ENCODE peak calls at places on chromosomes 11 and 22, in five cellular contexts. Q is mesenchymal stem cell, T is IMR-90, N is neuronal stem cell, D is H1. R is an unnamed sample. For H3K36me3, the result is how much of the 10 kb centered on the place peaks cover.

GRCh38 chr11:82507288-82507687 is 226.4 kb downstream of the FAM181B start:
- DNase-seq in Q (no peak), T (no peak), N (no peak), D (no peak), R (peak)

GRCh38 chr22:33329398-33329797 is 271.2 kb upstream of the SYN3 start:
- DNase-seq in Q (no peak), T (no peak), N (no peak), D (no peak), R (no peak)

GRCh38 chr11:62905286-62905685 is 15.9 kb downstream of the CHRM1 start:
- DNase-seq in Q (peak), T (no peak), N (no peak), D (no peak), R (no peak)

GRCh38 chr22:40560551-40560950 is 76.0 kb downstream of the MRTFA start:
- DNase-seq in Q (no peak), T (peak), N (no peak), D (no peak), R (no peak)

GRCh38 chr22:43857367-43857766 is 4.9 kb downstream of the SULT4A1 start:
- DNase-seq in Q (no peak), T (no peak), N (no peak), D (no peak), R (no peak)

GRCh38 chr11:116986521-116987105 is 111.6 kb downstream of the SIK3 start:
- DNase-seq in Q (peak), T (peak), N (no peak), D (no peak), R (no peak)

GRCh38 chr11:45078236-45079074 is 68.0 kb upstream of the PRDM11 start:
- DNase-seq in Q (peak), T (no peak), N (no peak), D (no peak), R (no peak)

GRCh38 chr11:128720522-128720985 is 26.7 kb downstream of the FLI1 start:
- DNase-seq in Q (peak), T (no peak), N (peak), D (peak), R (no peak)

GRCh38 chr22:21672107-21672629 is 6.4 kb downstream of the PPIL2 start:
- DNase-seq in Q (no peak), T (no peak), N (no peak), D (no peak), R (peak)

GRCh38 chr11:75212463-75212862 is 28.1 kb upstream of the TPBGL start:
- DNase-seq in Q (no peak), T (no peak), N (no peak), D (no peak), R (no peak)

GRCh38 chr22:39502109-39502788 is at the start of gene MIEF1:
- DNase-seq in Q (peak), T (peak), N (peak), D (peak), R (peak)

GRCh38 chr22:26606611-26607010 is 11.2 kb downstream of the CRYBB1 start:
- DNase-seq in Q (peak), T (peak), N (no peak), D (no peak), R (no peak)

GRCh38 chr11:65560555-65561418 is 2.6 kb upstream of the LTBP3 start:
- DNase-seq in Q (peak), T (peak), N (no peak), D (peak), R (peak)

GRCh38 chr11:73268671-73269271 is 3.4 kb upstream of the P2RY6 start:
- DNase-seq in Q (no peak), T (no peak), N (no peak), D (no peak), R (no peak)

GRCh38 chr22:32564170-32565001 is 89.8 kb downstream of the FBXO7 start:
- DNase-seq in Q (peak), T (peak), N (no peak), D (no peak), R (no peak)

GRCh38 chr11:65903068-65903481 is 2.9 kb upstream of the FOSL1 start:
- DNase-seq in Q (peak), T (peak), N (no peak), D (no peak), R (peak)

GRCh38 chr11:81224396-81224795 is 1509.3 kb downstream of the FAM181B start:
- DNase-seq in Q (no peak), T (no peak), N (no peak), D (no peak), R (no peak)

GRCh38 chr22:48135641-48136040 is 1373.2 kb downstream of the TBC1D22A start:
- DNase-seq in Q (no peak), T (no peak), N (no peak), D (no peak), R (no peak)

GRCh38 chr11:129323896-129324522 is 51.6 kb upstream of the BARX2 start:
- DNase-seq in Q (peak), T (peak), N (no peak), D (peak), R (no peak)

GRCh38 chr22:40247976-40248375 is 70.3 kb downstream of the TNRC6B start:
- DNase-seq in Q (no peak), T (no peak), N (no peak), D (no peak), R (no peak)

GRCh38 chr22:50505776-50506610 is 1.5 kb downstream of the LMF2 start:
- DNase-seq in Q (no peak), T (no peak), N (no peak), D (no peak), R (no peak)

GRCh38 chr11:122756417-122756816 is 81.9 kb upstream of the CRTAM start:
- DNase-seq in Q (no peak), T (no peak), N (no peak), D (no peak), R (peak)

GRCh38 chr11:102882389-102883024 is 7.7 kb upstream of the MMP12 start:
- DNase-seq in Q (peak), T (peak), N (no peak), D (no peak), R (no peak)

DNA sequence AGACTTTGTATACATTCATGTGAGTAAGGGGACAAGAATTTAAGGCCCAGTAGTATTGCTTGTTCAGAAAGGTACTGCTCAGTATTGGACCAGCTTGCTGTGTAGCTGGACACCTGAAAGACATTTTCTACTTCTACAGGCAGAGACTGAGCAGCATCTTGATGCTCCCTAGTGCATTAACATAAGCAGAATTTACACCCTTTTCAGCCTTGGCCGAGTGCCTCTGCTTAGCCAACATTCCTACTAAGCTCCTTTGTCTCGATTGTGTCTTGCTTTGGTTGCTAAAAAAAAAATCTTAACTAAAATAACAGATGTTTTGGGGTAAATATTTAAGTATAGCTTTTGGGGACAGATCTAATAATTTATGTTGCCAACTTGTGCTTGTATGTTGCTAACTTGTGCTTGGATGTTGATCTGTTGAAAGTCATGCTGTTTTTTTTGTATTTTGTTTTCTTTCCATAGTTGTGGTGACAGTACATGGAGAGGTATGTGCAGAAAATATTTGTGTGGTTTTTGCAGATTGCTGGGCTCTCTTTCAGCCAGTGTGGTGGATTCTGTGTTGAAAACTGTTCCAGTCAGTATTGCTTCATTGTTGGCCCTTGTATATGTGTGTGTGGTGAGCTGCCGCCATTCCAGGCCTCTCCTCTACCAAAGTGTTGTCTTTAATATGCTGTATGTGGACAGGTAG is 3.7 kb downstream of the PTS start:
- DNase-seq in Q (peak), T (peak), N (no peak), D (no peak), R (no peak)
- H3K4ac ChIP-seq in Q (no peak), T (peak), N (no peak), D (no peak), R (no peak)

DNA sequence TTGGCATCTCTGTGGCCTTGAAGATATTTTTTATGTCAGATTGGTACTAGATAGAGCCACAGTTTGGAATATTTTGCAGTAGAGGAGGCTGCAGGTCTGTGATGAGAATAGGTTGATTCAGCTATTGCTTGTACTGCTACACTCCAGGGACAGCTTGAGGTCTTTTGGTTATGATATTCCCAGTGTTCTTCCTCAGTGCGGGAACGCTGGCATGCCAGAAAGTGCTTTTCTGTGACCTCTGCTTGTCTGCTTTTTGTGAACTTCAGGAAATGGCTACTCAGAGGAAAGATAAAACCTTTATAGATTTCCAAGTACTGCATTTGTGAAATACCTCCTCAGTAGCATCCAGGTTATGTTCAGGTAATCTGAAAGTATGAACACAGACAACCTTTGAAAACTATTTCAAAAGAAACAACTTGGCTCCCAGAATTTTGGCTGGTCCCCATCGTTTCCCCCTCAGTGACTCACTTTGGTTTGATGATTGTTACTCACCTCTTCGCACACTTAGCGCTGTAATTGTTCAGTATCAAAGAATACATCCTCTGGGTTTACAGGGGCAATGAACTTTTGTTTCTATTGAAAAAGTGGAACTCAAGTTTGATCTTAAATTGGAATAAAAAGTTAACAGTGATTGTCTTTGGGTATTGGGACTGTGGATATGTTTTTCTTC is 191.4 kb downstream of the HIPK3 start:
- DNase-seq in Q (no peak), T (peak), N (no peak), D (no peak), R (no peak)
- H3K36me3 ChIP-seq in Q (under half), T (under half), N (under half), D (under half), R (under half)

GRCh38 chr22:37982938-37983859 is 1.2 kb downstream of the SOX10 start:
- DNase-seq in Q (no peak), T (no peak), N (no peak), D (peak), R (peak)

GRCh38 chr22:37981282-37982011 is 2.9 kb downstream of the SOX10 start:
- DNase-seq in Q (no peak), T (no peak), N (no peak), D (no peak), R (no peak)

GRCh38 chr22:37982151-37982838 is 2.1 kb downstream of the SOX10 start:
- DNase-seq in Q (no peak), T (no peak), N (no peak), D (no peak), R (no peak)

GRCh38 chr22:37976547-37976946 is 7.8 kb downstream of the SOX10 start:
- DNase-seq in Q (no peak), T (no peak), N (no peak), D (no peak), R (no peak)

DNA sequence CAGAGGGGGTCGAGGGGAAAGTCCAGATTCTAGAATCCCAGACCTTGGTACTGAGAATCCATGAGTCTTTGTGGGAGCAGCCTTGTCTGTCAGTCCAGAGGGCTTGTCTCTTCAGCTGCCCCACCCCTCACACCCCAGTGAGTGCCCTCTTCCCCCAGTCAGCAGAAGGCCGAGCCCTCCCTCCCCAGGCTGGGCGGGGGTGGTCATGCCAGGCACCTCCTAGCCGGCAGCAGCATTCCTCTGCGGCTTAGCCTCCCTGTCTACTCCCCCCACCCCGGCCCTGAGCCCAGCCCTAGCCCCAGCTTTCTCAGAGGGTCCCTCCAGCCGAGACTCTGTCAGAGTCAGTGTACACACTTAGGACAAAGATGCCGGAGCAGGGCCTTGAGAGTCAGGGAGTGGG is 4.6 kb downstream of the SOX10 start:
- DNase-seq in Q (no peak), T (no peak), N (no peak), D (no peak), R (peak)
- H3K4me3 ChIP-seq in Q (no peak), T (no peak), N (no peak), D (no peak), R (no peak)

DNA sequence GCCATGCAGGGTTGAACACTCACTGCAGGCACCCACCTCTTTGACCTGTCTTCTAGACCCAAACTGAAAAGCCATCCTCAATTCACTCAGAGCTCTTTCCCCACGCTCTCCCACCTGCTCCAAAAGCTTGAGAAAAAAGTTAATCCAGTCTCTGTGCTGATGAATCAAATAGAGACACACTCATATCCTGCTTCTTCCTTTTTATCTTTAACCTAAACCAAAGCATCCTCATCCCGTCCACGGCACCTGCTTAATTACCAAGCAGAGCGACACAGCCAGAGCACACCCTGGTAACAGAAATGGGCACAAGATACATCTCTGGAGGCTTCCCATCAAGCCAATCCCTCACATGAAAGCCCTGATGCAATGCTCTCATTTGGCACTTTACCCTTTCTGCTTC is 102.6 kb downstream of the PLEKHA7 start:
- DNase-seq in Q (no peak), T (no peak), N (no peak), D (no peak), R (no peak)
- H3K4ac ChIP-seq in Q (no peak), T (no peak), N (no peak), D (no peak), R (no peak)

DNA sequence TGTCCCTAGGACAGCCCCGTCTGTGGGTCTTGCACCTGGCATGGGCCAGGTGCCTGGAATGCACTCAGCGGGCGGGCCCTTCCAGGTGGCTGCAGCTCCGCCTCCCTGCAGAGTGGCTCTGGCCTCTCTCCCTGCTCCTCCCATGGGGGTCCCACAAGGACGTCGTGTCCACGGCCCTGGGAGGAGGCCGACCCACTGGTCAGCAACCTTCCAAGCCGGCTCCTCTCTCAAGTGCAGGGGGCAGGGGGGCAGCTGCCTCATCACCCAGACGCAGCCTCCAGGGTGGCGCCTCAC is 41.9 kb downstream of the CERK start:
- DNase-seq in Q (no peak), T (no peak), N (no peak), D (no peak), R (no peak)
- H3K36me3 ChIP-seq in Q (half or more), T (half or more), N (half or more), D (under half), R (under half)

DNA sequence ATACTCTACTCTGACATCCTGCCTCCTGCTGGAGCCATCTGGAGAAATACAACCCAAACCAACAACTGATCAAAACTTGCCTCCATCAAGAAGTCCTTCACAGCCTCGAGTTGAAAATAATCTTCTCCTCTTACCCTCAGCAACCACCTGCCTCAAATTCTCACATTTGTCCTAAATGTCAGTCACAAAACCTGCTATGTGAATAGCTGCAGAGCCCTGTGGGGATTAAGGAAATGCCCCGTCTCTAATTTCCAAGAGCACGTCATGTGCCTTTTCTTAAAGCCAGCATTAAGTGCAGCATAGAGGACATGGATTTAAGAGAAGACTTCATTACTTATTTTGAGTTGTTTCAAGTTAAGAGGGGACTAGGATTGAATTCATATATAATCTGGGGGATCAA is 105.9 kb downstream of the TRPC6 start:
- DNase-seq in Q (no peak), T (no peak), N (no peak), D (no peak), R (no peak)
- H3K4me3 ChIP-seq in Q (no peak), T (no peak), N (no peak), D (no peak), R (no peak)

GRCh38 chr11:118774032-118774431 is 16.9 kb downstream of the DDX6 start:
- DNase-seq in Q (no peak), T (no peak), N (no peak), D (no peak), R (no peak)

GRCh38 chr11:118783724-118784495 is 7.1 kb downstream of the DDX6 start:
- DNase-seq in Q (no peak), T (no peak), N (no peak), D (no peak), R (no peak)

DNA sequence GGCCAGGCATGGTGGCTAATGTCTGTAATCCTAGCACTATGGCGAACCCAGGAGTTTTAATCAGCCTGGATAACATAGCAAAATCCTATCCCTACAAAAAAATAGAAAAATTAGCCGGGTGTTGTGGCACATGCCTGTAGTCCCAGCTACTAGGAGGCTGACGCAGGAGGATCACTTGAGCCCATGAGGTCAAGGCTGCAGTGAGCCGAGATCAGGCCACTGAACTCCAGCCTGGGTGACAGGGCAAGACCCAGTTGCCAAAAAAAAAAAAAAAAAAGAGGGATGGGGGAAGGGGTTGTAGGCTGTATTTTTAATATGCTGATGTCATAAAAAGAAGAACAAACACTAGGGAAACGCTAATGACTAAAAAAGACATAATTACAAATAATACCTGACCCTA is 12.1 kb downstream of the DDX6 start:
- DNase-seq in Q (no peak), T (no peak), N (no peak), D (no peak), R (no peak)
- H3K4ac ChIP-seq in Q (no peak), T (no peak), N (no peak), D (no peak), R (no peak)

GRCh38 chr22:46710842-46711241 is 27.2 kb downstream of the CERK start:
- DNase-seq in Q (no peak), T (no peak), N (no peak), D (no peak), R (peak)

GRCh38 chr22:46707827-46708570 is 30.1 kb downstream of the CERK start:
- DNase-seq in Q (no peak), T (no peak), N (no peak), D (no peak), R (no peak)

GRCh38 chr22:46706060-46706459 is 32.0 kb downstream of the CERK start:
- DNase-seq in Q (no peak), T (no peak), N (no peak), D (no peak), R (no peak)

GRCh38 chr22:46707305-46707704 is 30.7 kb downstream of the CERK start:
- DNase-seq in Q (no peak), T (no peak), N (no peak), D (no peak), R (no peak)

GRCh38 chr22:46708766-46709330 is 29.2 kb downstream of the CERK start:
- DNase-seq in Q (no peak), T (no peak), N (no peak), D (no peak), R (no peak)
- H3K36me3 ChIP-seq in Q (half or more), T (half or more), N (half or more), D (under half), R (under half)

DNA sequence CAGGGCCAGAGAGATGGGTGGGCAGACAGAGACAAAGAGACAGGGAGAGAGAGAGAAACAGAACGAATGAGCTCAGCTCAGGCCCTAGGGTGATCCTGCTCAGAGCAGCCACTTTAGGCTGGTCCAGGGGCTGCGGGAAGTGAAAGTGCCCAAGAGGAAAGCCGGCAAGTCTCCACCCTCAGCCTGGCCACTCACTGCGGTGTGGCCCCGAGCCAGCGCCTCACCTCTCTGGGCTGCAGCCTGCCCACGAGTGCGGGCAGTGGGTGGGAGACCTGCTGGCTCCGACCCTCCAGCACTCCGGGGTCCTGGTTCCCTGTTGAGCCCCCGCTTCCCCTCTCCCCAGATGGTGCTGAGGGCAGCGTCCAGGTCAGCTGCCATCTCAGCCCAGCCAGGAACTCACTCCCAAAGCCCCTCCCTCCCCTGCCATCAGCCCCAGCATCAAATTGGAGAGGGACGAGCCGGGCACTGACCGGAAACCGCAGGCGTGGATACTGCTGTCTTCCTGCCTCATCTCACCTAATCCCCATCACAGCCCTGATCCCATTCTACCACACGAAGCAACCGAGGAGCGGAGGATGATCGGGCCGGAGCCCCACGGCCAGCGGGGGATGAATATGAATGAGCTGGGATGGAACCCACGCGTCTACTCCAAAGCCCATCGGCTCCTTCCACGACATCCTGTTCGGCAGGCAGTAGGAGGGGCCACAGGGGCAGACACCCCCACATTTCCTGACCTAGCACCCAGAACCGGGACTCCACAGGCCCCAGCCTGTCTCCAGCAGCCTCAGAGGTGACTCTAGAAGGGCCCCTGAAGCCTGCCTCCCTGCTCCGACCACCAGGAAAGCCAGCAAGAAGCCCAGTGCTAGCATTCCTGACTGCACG is 16.9 kb downstream of the ELFN2 start:
- DNase-seq in Q (no peak), T (no peak), N (no peak), D (no peak), R (no peak)
- H3K4me3 ChIP-seq in Q (no peak), T (no peak), N (no peak), D (no peak), R (no peak)

R was measured in mesendoderm.